ENCODE peak calls at places on chromosomes 5 and 9, in five cellular contexts. One of them, this sample, is unnamed.

GRCh38 chr5:13477118-13477737 is 467.3 kb downstream of the DNAH5 start:
- DNase-seq in AG20443: no peak
- DNase-seq in AG04450: peak
- DNase-seq in GM04503: peak
- DNase-seq in Kasumi-1: no peak
- DNase-seq in this sample: no peak

GRCh38 chr5:56039985-56040384 is 45.2 kb upstream of the IL6ST start:
- DNase-seq in AG20443: peak
- DNase-seq in AG04450: no peak
- DNase-seq in GM04503: no peak
- DNase-seq in Kasumi-1: no peak
- DNase-seq in this sample: no peak

GRCh38 chr9:78109075-78109474 is 77.5 kb upstream of the GNAQ start:
- DNase-seq in AG20443: no peak
- DNase-seq in AG04450: no peak
- DNase-seq in GM04503: no peak
- DNase-seq in Kasumi-1: no peak
- DNase-seq in this sample: no peak

GRCh38 chr9:131668439-131669233 is 71.2 kb downstream of the RAPGEF1 start:
- DNase-seq in AG20443: peak
- DNase-seq in AG04450: no peak
- DNase-seq in GM04503: peak
- DNase-seq in Kasumi-1: peak
- DNase-seq in this sample: no peak

GRCh38 chr9:107251756-107252322 is 31.2 kb upstream of the RAD23B start:
- DNase-seq in AG20443: peak
- DNase-seq in AG04450: peak
- DNase-seq in GM04503: peak
- DNase-seq in Kasumi-1: no peak
- DNase-seq in this sample: no peak

GRCh38 chr5:137096149-137097103 is 402.7 kb downstream of the SPOCK1 start:
- DNase-seq in AG20443: peak
- DNase-seq in AG04450: no peak
- DNase-seq in GM04503: no peak
- DNase-seq in Kasumi-1: no peak
- DNase-seq in this sample: no peak

GRCh38 chr5:149261246-149261645 is 10.4 kb upstream of the AFAP1L1 start:
- DNase-seq in AG20443: no peak
- DNase-seq in AG04450: no peak
- DNase-seq in GM04503: no peak
- DNase-seq in Kasumi-1: peak
- DNase-seq in this sample: no peak

GRCh38 chr5:158074992-158075769 is 216.2 kb upstream of the CLINT1 start:
- DNase-seq in AG20443: peak
- DNase-seq in AG04450: peak
- DNase-seq in GM04503: no peak
- DNase-seq in Kasumi-1: peak
- DNase-seq in this sample: peak

GRCh38 chr5:153745778-153746420 is 255.4 kb downstream of the GRIA1 start:
- DNase-seq in AG20443: no peak
- DNase-seq in AG04450: no peak
- DNase-seq in GM04503: no peak
- DNase-seq in Kasumi-1: no peak
- DNase-seq in this sample: no peak

This sample was measured in NCI-H82.